ENCODE peak calls at places on chromosomes 11 and 22, in seven cellular contexts. One of them, this sample, is unnamed.

GRCh38 chr22:47174096-47174495 is 411.6 kb downstream of the TBC1D22A start:
- DNase-seq in dermis microvascular lymphatic vessel endothelial cell: no peak
- DNase-seq in pulmonary artery endothelial cell: no peak
- DNase-seq in HEK293T: no peak
- DNase-seq in iris pigment epithelial cell: no peak
- DNase-seq in mesendoderm: no peak
- DNase-seq in cardiac muscle cell: no peak
- DNase-seq in this sample: no peak

GRCh38 chr11:100941033-100941432 is 188.6 kb downstream of the PGR start:
- DNase-seq in pulmonary artery endothelial cell: no peak
- DNase-seq in iris pigment epithelial cell: no peak
- DNase-seq in cardiac muscle cell: no peak
- DNase-seq in HEK293T: no peak
- DNase-seq in mesendoderm: peak
- DNase-seq in dermis microvascular lymphatic vessel endothelial cell: no peak
- DNase-seq in this sample: no peak

GRCh38 chr22:44523981-44524759 is 26.1 kb upstream of the RTL6 start:
- DNase-seq in cardiac muscle cell: peak
- DNase-seq in mesendoderm: no peak
- DNase-seq in HEK293T: no peak
- DNase-seq in iris pigment epithelial cell: peak
- DNase-seq in dermis microvascular lymphatic vessel endothelial cell: no peak
- DNase-seq in pulmonary artery endothelial cell: no peak
- DNase-seq in this sample: no peak

GRCh38 chr11:74641905-74642304 is 49.5 kb downstream of the POLD3 start:
- DNase-seq in HEK293T: no peak
- DNase-seq in mesendoderm: no peak
- DNase-seq in iris pigment epithelial cell: no peak
- DNase-seq in pulmonary artery endothelial cell: no peak
- DNase-seq in dermis microvascular lymphatic vessel endothelial cell: no peak
- DNase-seq in cardiac muscle cell: peak
- DNase-seq in this sample: no peak

GRCh38 chr11:130858215-130858614 is 58.1 kb downstream of the SNX19 start:
- DNase-seq in dermis microvascular lymphatic vessel endothelial cell: no peak
- DNase-seq in pulmonary artery endothelial cell: no peak
- DNase-seq in HEK293T: peak
- DNase-seq in mesendoderm: peak
- DNase-seq in cardiac muscle cell: no peak
- DNase-seq in iris pigment epithelial cell: no peak
- DNase-seq in this sample: no peak

GRCh38 chr11:64844330-64845124 is at the start of gene CDC42BPG:
- DNase-seq in iris pigment epithelial cell: peak
- DNase-seq in cardiac muscle cell: peak
- DNase-seq in mesendoderm: peak
- DNase-seq in pulmonary artery endothelial cell: no peak
- DNase-seq in HEK293T: peak
- DNase-seq in dermis microvascular lymphatic vessel endothelial cell: peak
- DNase-seq in this sample: no peak

GRCh38 chr22:45223304-45224117 is 17.2 kb downstream of the KIAA0930 start:
- DNase-seq in cardiac muscle cell: no peak
- DNase-seq in HEK293T: no peak
- DNase-seq in dermis microvascular lymphatic vessel endothelial cell: peak
- DNase-seq in pulmonary artery endothelial cell: no peak
- DNase-seq in iris pigment epithelial cell: no peak
- DNase-seq in mesendoderm: no peak
- DNase-seq in this sample: no peak

GRCh38 chr11:20043992-20044391 is 116.3 kb downstream of the DBX1 start:
- DNase-seq in pulmonary artery endothelial cell: no peak
- DNase-seq in dermis microvascular lymphatic vessel endothelial cell: no peak
- DNase-seq in mesendoderm: no peak
- DNase-seq in cardiac muscle cell: no peak
- DNase-seq in HEK293T: no peak
- DNase-seq in iris pigment epithelial cell: no peak
- DNase-seq in this sample: no peak

This sample was measured in SW 1271.